ENCODE peak calls at places on chromosomes 16 and 17, in seven cellular contexts. T, N, J, L, G, R and I are unnamed samples. For H3K27me3, the result is how much of the 10 kb centered on the place peaks cover.

GRCh38 chr16:63461248-63461841 is 1425.1 kb upstream of the CDH8 start:
- DNase-seq in T (no peak), R (no peak), G (peak), L (no peak), J (no peak), N (peak), I (no peak)

GRCh38 chr16:77359065-77359502 is 75.8 kb downstream of the ADAMTS18 start:
- DNase-seq in R (no peak), G (peak), T (no peak), N (no peak), J (no peak), L (no peak), I (no peak)

GRCh38 chr16:85924675-85925074 is 25.7 kb downstream of the IRF8 start:
- DNase-seq in T (no peak), L (no peak), N (no peak), J (no peak), G (no peak), R (no peak), I (no peak)

GRCh38 chr17:61407211-61407911 is 7.7 kb downstream of the TBX2 start:
- DNase-seq in R (no peak), L (no peak), J (no peak), G (no peak), T (no peak), N (no peak), I (no peak)

GRCh38 chr16:68290455-68290854 is 20.3 kb downstream of the SLC7A6OS start:
- DNase-seq in R (no peak), T (no peak), G (no peak), L (no peak), J (no peak), N (no peak), I (no peak)

GRCh38 chr17:12579245-12579644 is 86.4 kb upstream of the MYOCD start:
- DNase-seq in N (no peak), G (no peak), R (no peak), T (no peak), J (no peak), L (no peak), I (no peak)

GRCh38 chr17:58005031-58005727 is 1.9 kb downstream of the SRSF1 start:
- DNase-seq in G (no peak), N (no peak), L (no peak), J (no peak), R (no peak), T (no peak), I (no peak)

GRCh38 chr17:14510136-14510535 is 209.3 kb downstream of the HS3ST3B1 start:
- DNase-seq in L (no peak), G (no peak), N (no peak), R (no peak), T (no peak), J (no peak), I (no peak)

GRCh38 chr16:85738878-85739715 is 11.8 kb downstream of the C16orf74 start:
- DNase-seq in T (no peak), G (no peak), R (no peak), N (no peak), J (no peak), L (no peak), I (no peak)

GRCh38 chr16:11868412-11868980 is 17.2 kb upstream of the RSL1D1 start:
- DNase-seq in N (no peak), T (no peak), J (no peak), G (no peak), L (no peak), R (no peak), I (no peak)

GRCh38 chr16:15515992-15516391 is 81.6 kb downstream of the BMERB1 start:
- DNase-seq in G (no peak), T (no peak), L (no peak), J (no peak), N (no peak), R (no peak), I (no peak)

GRCh38 chr17:56912105-56912999 is 1.5 kb downstream of the TRIM25 start:
- DNase-seq in T (no peak), J (peak), N (no peak), L (no peak), G (no peak), R (no peak), I (no peak)

GRCh38 chr17:75827291-75828050 is 16.7 kb downstream of the UNC13D start:
- DNase-seq in T (no peak), G (peak), R (peak), J (no peak), L (no peak), N (peak), I (peak)

GRCh38 chr17:70859829-70860228 is 690.5 kb downstream of the KCNJ2 start:
- DNase-seq in G (no peak), N (no peak), T (no peak), L (no peak), J (no peak), R (no peak), I (no peak)

GRCh38 chr17:320139-320538 is 32.5 kb downstream of the RPH3AL start:
- DNase-seq in G (no peak), T (no peak), L (no peak), J (no peak), N (no peak), R (no peak), I (no peak)

GRCh38 chr17:28201315-28201714 is 117.7 kb upstream of the TMEM97 start:
- DNase-seq in G (no peak), T (no peak), R (no peak), N (no peak), J (no peak), L (no peak), I (no peak)

GRCh38 chr16:50311891-50312501 is 45.6 kb downstream of the ADCY7 start:
- DNase-seq in L (no peak), R (peak), T (peak), N (no peak), G (no peak), J (no peak), I (no peak)

GRCh38 chr17:64441772-64442549 is 7.0 kb upstream of the MILR1 start:
- DNase-seq in L (no peak), T (no peak), J (peak), R (no peak), N (peak), G (no peak), I (peak)

GRCh38 chr17:65074778-65075250 is 18.3 kb upstream of the GNA13 start:
- DNase-seq in T (no peak), J (peak), N (no peak), R (no peak), G (peak), L (peak), I (no peak)

GRCh38 chr16:35906440-35906839 is 2447.0 kb downstream of the TP53TG3F start:
- DNase-seq in J (no peak), N (no peak), T (peak), G (no peak), R (no peak), L (no peak), I (no peak)

GRCh38 chr17:72270530-72270929 is 149.7 kb downstream of the SOX9 start:
- DNase-seq in R (peak), G (no peak), N (no peak), T (no peak), J (no peak), L (no peak), I (no peak)

GRCh38 chr16:50040028-50040427 is 15.0 kb downstream of the CNEP1R1 start:
- DNase-seq in J (no peak), N (no peak), L (no peak), G (no peak), T (no peak), R (no peak), I (no peak)

GRCh38 chr16:17921357-17921978 is 415.1 kb downstream of the NPIPA8 start:
- DNase-seq in G (peak), T (no peak), L (no peak), J (no peak), R (no peak), N (peak), I (peak)

GRCh38 chr16:143456-143855 is 5.0 kb upstream of the NPRL3 start:
- DNase-seq in R (no peak), J (no peak), T (no peak), G (no peak), N (no peak), L (no peak), I (no peak)

GRCh38 chr16:67534420-67534819 is 5.8 kb downstream of the RIPOR1 start:
- DNase-seq in L (no peak), G (no peak), T (no peak), N (no peak), J (no peak), R (no peak), I (no peak)

GRCh38 chr16:57866529-57866918 is 64.2 kb upstream of the KIFC3 start:
- DNase-seq in L (no peak), R (no peak), T (no peak), G (no peak), N (no peak), J (no peak), I (no peak)

GRCh38 chr17:63698886-63699637 is 863 bp downstream of the LIMD2 start:
- DNase-seq in N (peak), J (no peak), G (peak), L (no peak), R (no peak), T (peak), I (peak)

GRCh38 chr17:75767881-75768280 is 2.9 kb upstream of the GALK1 start:
- DNase-seq in R (no peak), J (no peak), G (no peak), N (no peak), T (no peak), L (no peak), I (no peak)

GRCh38 chr16:66515543-66516171 is 34.3 kb downstream of the TK2 start:
- DNase-seq in R (no peak), J (no peak), G (peak), T (no peak), N (peak), L (no peak), I (no peak)

GRCh38 chr16:86563489-86564345 is 2.9 kb upstream of the FOXC2 start:
- DNase-seq in L (peak), R (peak), J (peak), T (no peak), N (peak), G (peak), I (peak)

GRCh38 chr17:75587718-75588545 is at the start of gene MYO15B:
- DNase-seq in J (no peak), R (peak), G (peak), L (no peak), T (no peak), N (no peak), I (peak)

GRCh38 chr17:72730091-72730490 is 362.4 kb downstream of the SLC39A11 start:
- DNase-seq in G (peak), T (no peak), L (no peak), N (no peak), J (no peak), R (no peak), I (no peak)

GRCh38 chr17:19713462-19713861 is 2.9 kb downstream of the SLC47A2 start:
- DNase-seq in G (no peak), L (no peak), N (no peak), J (no peak), R (no peak), T (no peak), I (no peak)

GRCh38 chr16:85047867-85048455 is 20.4 kb downstream of the KIAA0513 start:
- DNase-seq in L (no peak), R (no peak), J (no peak), T (no peak), G (no peak), N (no peak), I (no peak)

GRCh38 chr17:2796164-2797140 is at the start of gene RAP1GAP2:
- DNase-seq in J (peak), G (no peak), L (no peak), N (peak), R (peak), T (no peak), I (peak)

GRCh38 chr17:61662771-61663170 is 71.8 kb upstream of the NACA2 start:
- DNase-seq in J (no peak), L (no peak), T (no peak), N (no peak), R (no peak), G (no peak), I (no peak)

GRCh38 chr16:22775220-22775912 is 38.6 kb upstream of the HS3ST2 start:
- DNase-seq in N (no peak), J (no peak), R (no peak), T (no peak), L (no peak), G (no peak), I (no peak)

GRCh38 chr16:22771551-22771950 is 42.4 kb upstream of the HS3ST2 start:
- DNase-seq in L (no peak), R (no peak), G (no peak), N (no peak), T (no peak), J (no peak), I (no peak)

DNA sequence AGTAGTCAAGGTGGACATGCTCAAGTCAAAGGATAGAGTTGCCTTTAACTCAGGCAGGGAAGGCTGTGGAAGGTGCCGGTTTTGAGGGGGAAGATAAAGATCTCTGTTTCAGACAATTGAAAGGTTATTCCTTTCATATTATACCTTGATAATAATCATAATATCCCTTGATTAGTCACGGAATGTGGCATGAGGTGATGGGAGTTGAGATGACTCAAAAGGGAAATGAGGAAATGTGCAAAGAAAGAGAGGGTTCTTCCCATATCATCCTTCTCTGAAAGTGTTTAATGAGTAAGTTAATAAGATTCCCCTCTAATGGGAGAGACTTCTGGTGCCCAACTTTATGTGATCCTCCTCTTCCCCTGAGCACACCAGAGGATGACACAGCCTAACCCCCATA is 43.1 kb upstream of the HS3ST2 start:
- DNase-seq in G (no peak), T (no peak), R (no peak), L (no peak), J (no peak), N (no peak), I (no peak)
- H3K27me3 ChIP-seq in G (under half), T (under half), R (under half), L (under half), J (under half), N (under half), I (under half)

GRCh38 chr17:68734202-68734825 is 133.1 kb upstream of the FAM20A start:
- DNase-seq in G (no peak), N (no peak), R (no peak), J (no peak), L (no peak), T (no peak), I (no peak)

GRCh38 chr17:68738044-68738443 is 136.9 kb upstream of the FAM20A start:
- DNase-seq in R (no peak), L (no peak), J (no peak), G (no peak), T (no peak), N (no peak), I (no peak)

GRCh38 chr17:68732301-68732749 is 131.2 kb upstream of the FAM20A start:
- DNase-seq in G (peak), L (no peak), N (no peak), J (no peak), T (no peak), R (no peak), I (no peak)

GRCh38 chr17:68733241-68734176 is 132.3 kb upstream of the FAM20A start:
- DNase-seq in L (peak), G (peak), J (peak), T (no peak), R (no peak), N (no peak), I (no peak)

GRCh38 chr17:68734911-68735310 is 133.7 kb upstream of the FAM20A start:
- DNase-seq in R (no peak), L (no peak), T (no peak), N (no peak), J (no peak), G (no peak), I (no peak)
- H3K27ac ChIP-seq in R (no peak), L (no peak), T (no peak), N (no peak), J (no peak), G (peak), I (no peak)

GRCh38 chr17:81805707-81806460 is 1.9 kb downstream of the GCGR start:
- DNase-seq in J (no peak), G (no peak), L (no peak), N (no peak), R (no peak), T (no peak), I (no peak)

GRCh38 chr17:81807210-81807719 is 3.3 kb downstream of the GCGR start:
- DNase-seq in N (no peak), T (no peak), L (no peak), J (no peak), G (no peak), R (no peak), I (no peak)

GRCh38 chr17:81807839-81808238 is 3.9 kb downstream of the GCGR start:
- DNase-seq in L (no peak), N (no peak), T (no peak), R (no peak), J (no peak), G (no peak), I (no peak)

GRCh38 chr17:81804559-81805399 is 829 bp downstream of the GCGR start:
- DNase-seq in R (no peak), N (no peak), T (no peak), G (no peak), J (no peak), L (no peak), I (no peak)

DNA sequence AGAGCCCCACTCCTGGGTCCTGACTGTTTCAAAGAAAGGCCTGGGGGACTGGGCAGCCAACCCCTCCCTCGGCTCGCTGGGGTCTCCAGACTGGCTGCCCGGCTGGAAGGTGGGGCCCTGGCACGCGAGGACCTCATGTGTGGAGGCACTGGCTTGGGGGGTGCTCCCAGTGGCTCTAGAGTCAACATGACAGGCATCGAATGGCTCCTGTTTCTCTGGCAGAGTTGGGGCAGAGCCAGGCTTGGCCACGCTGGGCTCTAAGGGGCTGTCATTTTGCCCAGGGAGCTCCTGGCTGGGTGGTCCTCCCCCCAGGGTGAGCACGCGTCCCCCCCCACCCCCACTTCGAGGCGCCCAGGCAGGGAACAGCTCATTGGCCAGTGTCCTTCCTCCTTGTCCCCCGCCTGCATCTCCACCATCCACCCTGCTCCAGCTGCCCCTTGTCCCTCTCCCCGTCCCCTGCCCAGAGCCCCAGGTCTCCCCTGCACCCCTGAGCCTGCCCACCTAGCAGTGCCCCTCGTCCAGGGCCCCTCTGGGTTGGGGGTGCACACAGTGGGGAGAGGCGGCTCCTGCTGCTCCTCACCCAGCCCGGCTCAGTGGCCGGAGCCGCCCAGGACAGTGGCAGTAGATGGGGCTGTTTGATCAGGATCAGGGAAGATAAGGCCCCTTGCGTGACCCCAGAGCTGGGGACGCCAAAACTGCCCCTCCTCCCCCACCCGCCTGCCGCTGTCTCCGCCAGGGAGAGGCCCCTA is 2.7 kb downstream of the GCGR start:
- DNase-seq in J (no peak), T (no peak), L (no peak), N (no peak), G (no peak), R (no peak), I (no peak)
- H3K27me3 ChIP-seq in J (half or more), T (under half), L (half or more), N (half or more), G (half or more), R (under half), I (under half)

DNA sequence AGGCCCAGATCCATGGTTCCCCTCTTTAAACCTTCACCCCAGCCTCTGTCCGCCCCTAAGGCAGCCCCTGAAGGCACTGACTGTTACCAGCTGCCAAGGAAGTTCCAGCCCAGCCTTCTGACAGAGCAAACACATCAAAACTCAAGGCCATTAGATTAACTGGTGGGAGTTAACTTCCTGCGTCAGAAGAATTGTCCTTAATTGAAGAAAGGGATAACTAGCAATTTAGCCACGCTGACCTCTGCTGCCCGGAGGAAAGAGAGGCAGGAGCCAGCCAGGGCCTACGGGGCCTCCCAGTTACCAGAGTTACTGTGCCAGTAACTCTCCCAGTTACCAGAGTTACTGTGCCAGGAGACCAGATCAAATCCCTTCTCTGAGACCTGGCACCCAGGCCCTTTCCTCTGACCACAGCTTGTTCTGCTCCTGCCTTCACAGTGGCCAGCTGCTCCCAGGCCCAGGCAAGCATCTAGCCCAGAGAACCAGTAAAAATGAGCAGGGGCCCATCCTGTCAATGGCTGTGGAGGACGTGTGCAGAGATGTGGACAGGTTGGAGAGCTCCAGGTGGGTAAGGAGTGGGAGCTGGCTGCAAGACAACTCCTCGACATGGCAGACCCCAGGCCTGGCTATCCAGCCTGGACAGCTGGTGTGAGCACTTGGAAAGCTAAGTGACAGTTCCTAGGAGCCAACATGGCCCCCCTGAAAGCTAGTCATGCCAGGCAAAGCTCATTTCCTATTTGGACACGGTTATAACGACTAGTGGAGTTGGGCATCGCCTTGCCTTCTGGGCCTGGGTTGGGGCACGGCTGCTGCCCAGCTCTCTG is 2.8 kb upstream of the PITPNM3 start:
- DNase-seq in R (no peak), N (no peak), T (no peak), G (no peak), J (no peak), L (no peak), I (no peak)
- H3K27ac ChIP-seq in R (no peak), N (no peak), T (no peak), G (no peak), J (no peak), L (peak), I (no peak)

GRCh38 chr17:48589060-48589830 is 796 bp downstream of the HOXB3 start:
- DNase-seq in L (no peak), G (no peak), N (no peak), J (no peak), R (no peak), T (no peak), I (no peak)

GRCh38 chr17:48588519-48588918 is 1.5 kb downstream of the HOXB3 start:
- DNase-seq in T (no peak), G (no peak), R (no peak), J (no peak), L (no peak), N (no peak), I (no peak)

GRCh38 chr17:48587276-48588073 is 2.6 kb downstream of the HOXB3 start:
- DNase-seq in J (no peak), G (no peak), R (no peak), L (no peak), T (no peak), N (no peak), I (no peak)

GRCh38 chr17:48586355-48586924 is 3.6 kb downstream of the HOXB3 start:
- DNase-seq in N (peak), T (no peak), G (no peak), L (no peak), R (no peak), J (no peak), I (no peak)

DNA sequence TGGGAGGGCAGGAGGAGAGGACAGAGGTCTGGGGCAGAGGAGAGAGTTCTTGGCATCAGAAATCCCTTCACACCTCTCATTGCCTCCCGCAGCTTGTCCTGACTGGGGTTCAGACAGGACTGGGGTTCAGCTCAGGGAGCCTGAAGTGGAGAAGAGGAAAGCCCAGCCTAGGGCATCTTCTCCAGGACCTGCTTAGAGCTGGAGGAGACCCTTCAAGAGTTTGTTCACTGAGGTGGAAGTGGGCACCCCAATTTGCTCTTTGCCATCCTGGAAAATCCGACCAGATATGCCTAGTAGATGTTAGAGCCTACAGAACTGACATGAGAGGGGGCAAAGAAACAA is 2.0 kb downstream of the HOXB3 start:
- DNase-seq in T (no peak), J (no peak), N (no peak), L (no peak), R (no peak), G (no peak), I (no peak)
- H3K27me3 ChIP-seq in T (under half), J (half or more), N (under half), L (under half), R (under half), G (half or more), I (under half)